ENCODE peak calls at places on chromosomes 13 and 19, in five cellular contexts. U is HepG2, X is A549, Y is K562, F is GM12878. R is an unnamed sample.

GRCh38 chr13:94169783-94170513 is 309.5 kb downstream of the DCT start:
- DNase-seq in F (no peak), X (no peak), Y (no peak), U (no peak), R (no peak)

GRCh38 chr13:25114220-25114619 is 18.3 kb downstream of the PABPC3 start:
- DNase-seq in U (peak), X (peak), Y (peak), F (peak), R (peak)

GRCh38 chr19:27762933-27763332 is 1450.0 kb downstream of the UQCRFS1 start:
- DNase-seq in X (no peak), F (no peak), Y (no peak), U (no peak), R (no peak)

GRCh38 chr19:41928221-41928683 is at the start of gene ERFL:
- DNase-seq in X (no peak), U (no peak), Y (peak), F (no peak), R (no peak)

GRCh38 chr19:8367327-8368001 is 3.5 kb downstream of the ANGPTL4 start:
- DNase-seq in Y (peak), X (peak), F (no peak), U (no peak), R (peak)

GRCh38 chr19:10899171-10899653 is 27.9 kb downstream of the CARM1 start:
- DNase-seq in F (no peak), X (no peak), Y (no peak), U (no peak), R (no peak)

GRCh38 chr19:46755077-46755852 is 9.0 kb upstream of the STRN4 start:
- DNase-seq in X (no peak), Y (no peak), F (no peak), U (no peak), R (no peak)

GRCh38 chr13:51364404-51365008 is 25.0 kb downstream of the SERPINE3 start:
- DNase-seq in Y (no peak), F (no peak), X (no peak), U (no peak), R (no peak)

GRCh38 chr13:80338781-80339577 is 1.9 kb downstream of the SPRY2 start:
- DNase-seq in Y (peak), F (no peak), X (peak), U (peak), R (no peak)

GRCh38 chr13:39886336-39886735 is 230.9 kb downstream of the COG6 start:
- DNase-seq in Y (no peak), F (no peak), X (no peak), U (no peak), R (no peak)

GRCh38 chr13:57632276-57633140 is 964 bp downstream of the PCDH17 start:
- DNase-seq in X (no peak), U (no peak), F (no peak), Y (no peak), R (no peak)

GRCh38 chr13:35787937-35788336 is 311.4 kb upstream of the MAB21L1 start:
- DNase-seq in X (no peak), U (no peak), F (no peak), Y (no peak), R (no peak)

GRCh38 chr13:20125129-20125782 is 35.6 kb downstream of the GJA3 start:
- DNase-seq in Y (no peak), X (no peak), U (no peak), F (no peak), R (no peak)

GRCh38 chr13:100559886-100560285 is 28.7 kb downstream of the GGACT start:
- DNase-seq in F (no peak), Y (no peak), U (no peak), X (no peak), R (no peak)

GRCh38 chr13:63840551-63841421 is 2425.1 kb upstream of the PCDH20 start:
- DNase-seq in X (no peak), Y (no peak), F (no peak), U (no peak), R (no peak)

GRCh38 chr13:63843766-63844699 is 2428.4 kb upstream of the PCDH20 start:
- DNase-seq in Y (no peak), X (no peak), F (no peak), U (no peak), R (no peak)

GRCh38 chr13:63842102-63842501 is 2426.5 kb upstream of the PCDH20 start:
- DNase-seq in F (no peak), Y (no peak), U (no peak), X (no peak), R (no peak)

DNA sequence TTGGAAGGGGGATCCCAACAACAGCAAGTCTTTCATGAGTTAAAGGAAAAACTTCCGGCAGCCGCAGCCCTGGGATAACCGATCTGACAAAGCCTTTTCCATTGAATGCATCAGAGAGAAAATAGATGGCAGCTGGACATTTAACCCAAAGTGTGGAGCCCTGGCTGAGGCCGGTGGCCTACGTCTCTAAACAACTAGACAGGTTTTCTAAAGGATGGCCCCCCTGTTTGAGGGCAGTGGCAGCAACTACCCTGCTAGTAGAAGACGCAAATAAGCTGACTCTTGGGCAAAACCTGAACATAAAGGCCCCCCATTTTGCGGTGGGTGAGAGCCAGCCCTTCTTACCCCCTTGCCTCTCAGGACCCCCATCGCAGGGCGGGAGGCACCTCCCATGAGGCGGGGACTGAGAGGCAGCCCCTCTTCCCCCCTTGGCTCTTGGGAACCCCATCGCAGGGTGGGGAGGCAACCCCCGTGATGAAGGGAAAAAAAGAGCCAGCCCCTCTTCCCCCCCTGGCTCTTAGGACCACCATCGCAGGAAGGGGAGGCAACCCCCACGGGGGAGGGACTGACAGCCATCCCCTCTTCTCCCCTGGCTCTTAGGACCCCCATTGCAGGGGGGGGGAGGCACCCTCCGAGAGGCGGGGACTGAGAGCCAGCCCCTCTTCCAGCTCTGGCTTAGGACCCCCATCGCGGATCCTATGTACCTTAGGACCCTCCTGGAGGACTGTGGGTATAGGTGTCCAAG is 2422.9 kb upstream of the PCDH20 start:
- DNase-seq in X (no peak), U (no peak), Y (no peak), F (no peak), R (no peak)
- TF ChIP-seq HDAC2 in X (no peak), U (no peak), Y (no peak), F (no peak), R (no peak)

GRCh38 chr13:113296842-113297369 is at the start of gene LAMP1:
- DNase-seq in U (peak), F (peak), Y (peak), X (peak), R (peak)

GRCh38 chr13:113288880-113289279 is 8.2 kb upstream of the LAMP1 start:
- DNase-seq in F (no peak), X (no peak), Y (no peak), U (no peak), R (no peak)

GRCh38 chr13:113297370-113297871 is 382 bp downstream of the LAMP1 start:
- DNase-seq in F (no peak), X (no peak), U (no peak), Y (peak), R (no peak)

GRCh38 chr13:113291129-113291528 is 5.9 kb upstream of the LAMP1 start:
- DNase-seq in U (no peak), F (no peak), X (no peak), Y (no peak), R (no peak)

DNA sequence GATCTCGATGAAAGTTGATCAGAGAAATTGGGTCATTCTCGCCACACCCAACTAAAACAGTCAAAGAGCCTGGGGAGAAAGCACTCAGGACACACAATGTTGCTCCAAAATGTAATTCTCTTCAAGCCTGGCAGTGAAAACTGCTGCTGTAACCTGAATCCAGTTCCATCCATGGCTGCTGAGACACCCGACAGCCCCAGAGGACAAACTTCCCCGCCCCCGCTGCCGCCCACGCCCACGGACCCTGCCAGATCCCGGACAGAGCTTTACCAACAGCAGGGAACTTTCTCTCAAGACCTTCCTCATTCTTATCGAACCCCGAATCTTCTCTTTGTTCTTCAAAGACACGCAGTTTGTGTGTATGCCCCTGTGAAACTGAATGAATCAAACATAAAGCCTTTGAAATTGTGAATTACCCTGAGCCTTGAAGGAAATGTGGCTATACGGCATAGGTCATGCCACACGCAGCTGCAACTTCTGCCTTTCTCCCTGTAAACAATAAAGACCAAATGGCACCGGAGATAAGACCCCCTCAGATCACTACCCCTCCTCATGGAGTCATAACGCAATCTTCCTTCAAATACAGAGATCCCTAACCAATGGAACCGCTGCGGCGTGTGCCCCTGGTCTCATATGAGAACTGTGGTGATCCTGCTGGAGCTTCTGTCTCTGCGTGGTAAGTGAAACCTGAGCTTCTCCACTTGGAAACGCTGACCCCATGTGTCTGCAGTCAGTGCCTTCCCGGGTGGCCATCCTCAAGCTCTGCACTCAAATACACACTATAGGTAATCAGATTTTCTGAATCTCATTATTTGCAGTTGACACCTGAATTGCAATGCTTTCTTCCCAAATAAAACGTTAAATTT is 4.8 kb upstream of the LAMP1 start:
- DNase-seq in U (no peak), Y (peak), X (no peak), F (no peak), R (no peak)
- TF ChIP-seq HDAC2 in U (no peak), Y (no peak), X (no peak), F (no peak), R (no peak)

GRCh38 chr13:21849323-21849722 is 178.4 kb downstream of the FGF9 start:
- DNase-seq in Y (peak), X (peak), U (peak), F (peak), R (no peak)

GRCh38 chr13:21846605-21847004 is 175.7 kb downstream of the FGF9 start:
- DNase-seq in F (no peak), U (no peak), X (no peak), Y (no peak), R (peak)

GRCh38 chr13:21853779-21854178 is 182.9 kb downstream of the FGF9 start:
- DNase-seq in U (no peak), F (no peak), X (no peak), Y (no peak), R (no peak)

GRCh38 chr13:21850013-21851006 is 179.4 kb downstream of the FGF9 start:
- DNase-seq in U (no peak), Y (no peak), X (no peak), F (no peak), R (no peak)

DNA sequence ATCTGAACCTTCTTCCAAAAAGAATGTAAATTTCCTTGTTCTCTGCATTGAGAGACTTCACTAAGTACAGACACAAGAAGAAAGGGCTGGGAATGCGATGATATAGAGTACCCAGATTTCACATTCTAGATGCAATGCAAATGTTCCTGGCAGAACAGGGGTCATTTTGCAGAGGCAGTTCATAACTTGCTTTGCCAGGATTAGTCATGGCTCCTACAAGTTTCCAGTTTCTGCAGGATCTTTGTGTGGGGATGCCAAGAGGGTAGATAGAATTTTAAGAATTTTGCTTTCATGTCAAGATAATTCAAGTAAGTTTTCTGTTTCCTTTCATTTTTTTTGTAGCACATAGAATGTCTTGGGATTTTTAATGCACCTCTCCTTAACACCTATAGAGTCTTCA is 181.2 kb downstream of the FGF9 start:
- DNase-seq in X (no peak), U (no peak), F (no peak), Y (no peak), R (no peak)
- TF ChIP-seq HDAC2 in X (no peak), U (no peak), F (no peak), Y (no peak), R (no peak)

GRCh38 chr13:38630780-38631179 is 56.1 kb upstream of the FREM2 start:
- DNase-seq in X (no peak), F (no peak), Y (no peak), U (no peak), R (no peak)
- TF ChIP-seq HDAC2 in X (no peak), F (no peak), Y (no peak), U (no peak), R (no peak)

DNA sequence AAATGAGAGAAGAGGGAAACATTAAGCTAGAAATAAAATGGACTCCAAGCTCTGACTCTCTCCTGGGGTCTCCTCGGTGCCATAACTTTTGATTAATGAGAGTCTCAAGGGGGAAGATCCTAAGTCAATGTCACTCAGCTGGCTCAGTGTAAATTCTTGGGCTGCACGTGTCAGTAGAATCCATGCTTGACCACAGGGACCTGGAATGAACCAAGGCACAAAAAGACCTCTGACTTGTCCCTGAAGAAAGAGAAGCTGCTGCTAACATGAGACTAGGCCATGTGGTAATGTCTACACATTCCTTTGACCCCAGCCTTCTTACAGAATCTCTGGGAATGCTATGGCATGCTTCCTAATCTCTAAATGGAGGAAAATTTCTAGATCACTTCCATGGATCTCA is 152.2 kb upstream of the RFC3 start:
- DNase-seq in Y (no peak), U (no peak), F (no peak), X (no peak), R (no peak)
- TF ChIP-seq HDAC2 in Y (no peak), U (no peak), F (no peak), X (no peak), R (no peak)

GRCh38 chr19:3507371-3508120 is 1.4 kb downstream of the FZR1 start:
- DNase-seq in F (no peak), X (no peak), Y (peak), U (peak), R (no peak)

GRCh38 chr19:3506384-3507340 is 551 bp downstream of the FZR1 start:
- DNase-seq in Y (peak), U (no peak), F (no peak), X (no peak), R (no peak)

GRCh38 chr19:3510727-3511126 is 4.6 kb downstream of the FZR1 start:
- DNase-seq in F (no peak), X (no peak), Y (no peak), U (no peak), R (no peak)

GRCh38 chr19:3509566-3509989 is 3.5 kb downstream of the FZR1 start:
- DNase-seq in U (no peak), F (no peak), Y (peak), X (no peak), R (no peak)

DNA sequence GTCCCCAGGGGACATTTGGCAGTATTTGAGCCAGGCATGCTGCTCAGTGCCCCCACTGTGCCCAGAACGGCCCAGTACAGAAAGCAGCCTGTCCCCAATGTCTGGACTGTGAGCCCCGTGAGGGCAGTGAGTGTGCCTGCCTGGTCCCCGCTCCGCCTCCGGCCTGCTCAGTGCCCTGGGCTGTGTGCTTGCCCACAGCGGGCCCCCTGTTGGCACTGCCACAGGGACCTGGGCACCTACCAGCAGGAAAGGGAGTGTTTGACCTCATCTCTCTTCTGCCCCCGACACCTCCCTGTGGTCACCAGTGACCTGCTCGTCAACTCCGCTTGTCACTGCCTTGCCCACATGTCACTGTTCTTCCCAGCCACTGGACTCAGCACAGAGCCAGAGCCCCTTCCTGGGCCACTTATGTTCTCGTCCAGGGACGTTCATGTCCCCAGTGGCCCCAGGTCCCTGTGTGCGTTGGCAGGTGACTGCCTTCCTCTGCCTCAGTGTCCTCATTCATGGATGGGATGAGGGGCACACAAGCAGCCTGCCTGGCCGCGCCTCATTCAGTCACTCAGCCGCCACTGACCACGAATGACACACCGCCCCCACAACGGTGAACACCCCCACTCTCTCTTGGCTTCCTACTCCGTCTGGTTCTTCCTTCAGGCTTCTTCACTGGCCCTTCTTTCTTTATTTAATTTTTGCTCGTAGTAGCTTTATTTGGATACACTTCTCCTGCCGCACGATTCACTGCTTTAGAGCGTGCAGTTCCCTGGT is 2.8 kb downstream of the FZR1 start:
- DNase-seq in Y (peak), X (no peak), U (no peak), F (no peak), R (no peak)
- TF ChIP-seq HDAC2 in Y (no peak), X (no peak), U (no peak), F (no peak), R (no peak)